ENCODE peak calls at places on chromosomes 13 and 19, in four cellular contexts. O, N, C and F are unnamed samples.

GRCh38 chr19:44605547-44605946 is 7.8 kb upstream of the IGSF23 start:
- DNase-seq in O (no peak), N (no peak), C (no peak), F (no peak)

GRCh38 chr13:70938462-70938861 is 830.2 kb upstream of the KLHL1 start:
- DNase-seq in O (no peak), N (no peak), C (no peak), F (no peak)

GRCh38 chr13:46731535-46731934 is 65.4 kb downstream of the ESD start:
- DNase-seq in O (no peak), N (no peak), C (no peak), F (no peak)

GRCh38 chr13:102089177-102089576 is 312.7 kb downstream of the FGF14 start:
- DNase-seq in O (peak; percentile 7), N (no peak), C (peak; percentile 34), F (no peak)

GRCh38 chr13:35672611-35673010 is 196.1 kb upstream of the MAB21L1 start:
- DNase-seq in O (no peak), N (no peak), C (no peak), F (no peak)

GRCh38 chr13:48770372-48770771 is 116.6 kb downstream of the CYSLTR2 start:
- DNase-seq in O (no peak), N (no peak), C (no peak), F (no peak)

GRCh38 chr13:98481511-98481951 is 95.4 kb downstream of the STK24 start:
- DNase-seq in O (no peak), N (no peak), C (no peak), F (no peak)

GRCh38 chr19:45774765-45775164 is 5.7 kb upstream of the SIX5 start:
- DNase-seq in O (no peak), N (no peak), C (no peak), F (no peak)

GRCh38 chr13:110685305-110685704 is 20.6 kb downstream of the CARS2 start:
- DNase-seq in O (no peak), N (no peak), C (no peak), F (no peak)

GRCh38 chr13:110408286-110408685 is 101.2 kb downstream of the COL4A2 start:
- DNase-seq in O (no peak), N (no peak), C (no peak), F (no peak)

DNA sequence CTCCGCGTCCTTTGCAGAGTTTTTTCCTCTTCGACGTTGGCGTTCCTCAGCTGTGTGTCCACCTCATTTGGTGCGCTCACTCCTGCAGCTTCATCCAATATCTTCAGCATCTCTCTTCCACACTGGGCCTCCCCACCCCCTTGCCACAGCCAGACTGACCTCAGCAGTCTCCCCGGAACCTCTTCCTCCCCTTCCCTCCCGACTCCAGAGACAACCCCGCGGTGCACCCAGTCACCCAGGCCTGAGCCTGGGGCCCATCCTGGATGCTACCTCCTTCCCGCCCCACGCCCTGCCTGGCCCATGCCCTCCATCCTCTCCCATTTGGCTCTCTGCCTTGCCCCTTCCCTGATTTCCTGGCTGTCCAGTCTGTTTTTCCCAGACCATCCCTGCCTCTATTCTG is 8.1 kb upstream of the C5AR2 start:
- DNase-seq in O (no peak), N (peak; percentile 15), C (no peak), F (no peak)
- H3K27ac ChIP-seq in O (no peak overlapping the region), N (no peak overlapping the region), C (no peak overlapping the region), F (no peak overlapping the region)

GRCh38 chr13:113220141-113220598 is 10.8 kb downstream of the CUL4A start:
- DNase-seq in O (no peak), N (no peak), C (no peak), F (no peak)
- H3K4me1 ChIP-seq in O (peaks cover 31% of the 10 kb centered on the region), N (peaks cover 13% of the 10 kb centered on the region), C (peaks cover 23% of the 10 kb centered on the region), F (peaks cover 23% of the 10 kb centered on the region)

GRCh38 chr13:25807562-25807961 is 244.3 kb downstream of the SHISA2 start:
- DNase-seq in O (no peak), N (no peak), C (no peak), F (no peak)

GRCh38 chr13:25803626-25804025 is 248.2 kb downstream of the SHISA2 start:
- DNase-seq in O (no peak), N (no peak), C (no peak), F (no peak)

GRCh38 chr13:25802579-25802978 is 249.2 kb downstream of the SHISA2 start:
- DNase-seq in O (no peak), N (no peak), C (no peak), F (no peak)

GRCh38 chr13:25811506-25811905 is 240.3 kb downstream of the SHISA2 start:
- DNase-seq in O (no peak), N (no peak), C (no peak), F (no peak)

GRCh38 chr13:25806304-25806974 is 245.4 kb downstream of the SHISA2 start:
- DNase-seq in O (no peak), N (no peak), C (no peak), F (no peak)
- H3K27ac ChIP-seq in O (no peak overlapping the region), N (no peak overlapping the region), C (no peak overlapping the region), F (no peak overlapping the region)

DNA sequence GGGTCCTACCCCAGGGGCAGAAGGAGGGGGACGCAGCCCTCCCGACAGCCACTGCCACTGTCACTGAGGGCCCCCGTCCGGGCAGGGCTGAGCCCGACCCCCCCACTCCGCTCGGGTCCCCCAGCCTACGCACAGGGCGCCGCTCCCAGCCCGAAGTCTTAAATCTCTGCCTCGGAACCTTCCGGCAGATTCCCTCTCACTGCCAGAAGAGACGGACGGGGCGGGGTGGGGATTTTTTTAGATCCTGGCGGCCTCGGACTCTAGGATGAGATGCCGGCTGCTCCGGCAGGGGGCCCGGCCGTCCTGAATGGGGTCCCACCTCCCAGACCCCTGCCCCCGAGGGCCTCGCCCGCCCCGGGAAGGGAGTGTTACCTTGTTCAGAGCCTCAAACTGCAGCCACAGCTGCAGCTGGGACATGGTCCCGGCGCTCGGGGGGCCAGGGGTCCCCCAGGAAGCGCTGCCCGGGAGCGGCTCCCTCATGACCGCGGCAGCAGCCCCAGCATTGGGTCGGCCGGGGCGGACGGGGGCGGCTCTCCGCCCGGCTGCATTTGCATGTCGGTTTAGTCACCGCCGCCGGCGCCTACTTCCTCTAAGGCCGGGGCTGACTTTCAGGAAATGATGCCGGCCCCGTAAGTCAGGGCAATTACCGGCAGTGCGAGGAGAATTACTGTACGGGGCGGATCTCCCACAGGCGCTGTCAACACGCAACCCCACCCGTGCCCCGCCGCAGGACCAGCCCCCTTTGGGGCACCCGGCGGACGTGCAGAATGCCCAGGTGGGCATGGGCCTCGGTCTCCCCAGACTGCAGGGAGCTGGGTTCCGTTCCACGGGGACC is 28.1 kb downstream of the GPX4 start:
- DNase-seq in O (peak; percentile 73), N (no peak), C (peak; percentile 83), F (peak; percentile 92)
- H3K4me1 ChIP-seq in O (peaks cover 15% of the 10 kb centered on the region), N (no peaks in the 10 kb centered on the region), C (peaks cover 18% of the 10 kb centered on the region), F (peaks cover 60% of the 10 kb centered on the region)

GRCh38 chr19:13824703-13825102 is 29.5 kb downstream of the ZSWIM4 start:
- DNase-seq in O (no peak), N (no peak), C (no peak), F (no peak)

GRCh38 chr19:13823901-13824300 is 28.7 kb downstream of the ZSWIM4 start:
- DNase-seq in O (no peak), N (no peak), C (no peak), F (no peak)

GRCh38 chr19:13825489-13826475 is 30.5 kb downstream of the ZSWIM4 start:
- DNase-seq in O (peak; percentile 48), N (peak; percentile 80), C (peak; percentile 89), F (no peak)

GRCh38 chr19:13821292-13821691 is 26.0 kb downstream of the ZSWIM4 start:
- DNase-seq in O (no peak), N (no peak), C (no peak), F (no peak)

GRCh38 chr19:13823256-13823655 is 28.0 kb downstream of the ZSWIM4 start:
- DNase-seq in O (no peak), N (no peak), C (no peak), F (no peak)
- H3K27ac ChIP-seq in O (no peak overlapping the region), N (peak overlapping the region; percentile 55), C (no peak overlapping the region), F (no peak overlapping the region)